ENCODE peak calls at places on chromosomes 12 and 14, in seven cellular contexts. S is heart left ventricle, M is fibroblast of lung, U is coronary artery, W is AG04450, B is brain microvascular endothelial cell, R is astrocyte. G is an unnamed sample.

GRCh38 chr12:119807380-119807779 is 69.7 kb downstream of the CIT start:
- DNase-seq in S (no peak), M (no peak), U (no peak), W (no peak), B (no peak), R (no peak), G (no peak)

GRCh38 chr14:77459072-77459723 is 1.3 kb downstream of the AHSA1 start:
- DNase-seq in S (peak; percentile 48), M (peak; percentile 81), U (no peak), W (peak; percentile 55), B (peak; percentile 85), R (peak; percentile 39), G (peak; percentile 85)

GRCh38 chr12:22396253-22396652 is 61.7 kb upstream of the ST8SIA1 start:
- DNase-seq in S (no peak), M (no peak), U (no peak), W (no peak), B (no peak), R (no peak), G (no peak)

GRCh38 chr12:122022393-122023338 is 982 bp downstream of the BCL7A start:
- DNase-seq in S (peak; percentile 37), M (no peak), U (no peak), W (no peak), B (no peak), R (no peak), G (peak; percentile 56)

GRCh38 chr14:30375280-30375892 is 183.6 kb upstream of the G2E3 start:
- DNase-seq in S (peak; percentile 27), M (peak; percentile 58), U (no peak), W (peak; percentile 10), B (peak; percentile 76), R (peak; percentile 11), G (peak; percentile 75)

GRCh38 chr12:130803707-130804106 is 35.3 kb downstream of the STX2 start:
- DNase-seq in S (no peak), M (peak; percentile 47), U (no peak), W (no peak), B (peak; percentile 29), R (peak; percentile 51), G (peak; percentile 33)

GRCh38 chr12:40146800-40147797 is 41.2 kb upstream of the SLC2A13 start:
- DNase-seq in S (no peak), M (no peak), U (peak; percentile 74), W (no peak), B (no peak), R (no peak), G (no peak)

GRCh38 chr12:107515446-107515958 is 170.1 kb upstream of the PWP1 start:
- DNase-seq in S (peak; percentile 27), M (peak; percentile 72), U (peak; percentile 80), W (peak; percentile 55), B (peak; percentile 95), R (peak; percentile 99), G (peak; percentile 86)

GRCh38 chr14:97065305-97066067 is 268.3 kb downstream of the VRK1 start:
- DNase-seq in S (no peak), M (no peak), U (no peak), W (no peak), B (no peak), R (no peak), G (no peak)

GRCh38 chr14:52175982-52176502 is 91.5 kb upstream of the PTGDR start:
- DNase-seq in S (no peak), M (no peak), U (no peak), W (no peak), B (no peak), R (no peak), G (no peak)

GRCh38 chr12:90501412-90501811 is 453.6 kb downstream of the CCER1 start:
- DNase-seq in S (no peak), M (no peak), U (no peak), W (no peak), B (no peak), R (no peak), G (no peak)

GRCh38 chr12:6819069-6820030 is 2.3 kb upstream of the GPR162 start:
- DNase-seq in S (no peak), M (no peak), U (no peak), W (no peak), B (no peak), R (no peak), G (no peak)

GRCh38 chr14:64758711-64759554 is 54.7 kb downstream of the PLEKHG3 start:
- DNase-seq in S (peak; percentile 59), M (peak; percentile 93), U (no peak), W (peak; percentile 93), B (peak; percentile 92), R (peak; percentile 96), G (peak; percentile 91)

GRCh38 chr12:104303538-104304151 is at the start of gene EID3:
- DNase-seq in S (peak; percentile 93), M (peak; percentile 75), U (peak; percentile 89), W (no peak), B (peak; percentile 77), R (peak; percentile 67), G (peak; percentile 88)

GRCh38 chr12:109291531-109292341 is 17.3 kb downstream of the FOXN4 start:
- DNase-seq in S (peak; percentile 62), M (peak; percentile 17), U (no peak), W (no peak), B (no peak), R (peak; percentile 16), G (peak; percentile 59)

GRCh38 chr12:113071427-113072112 is 15.0 kb downstream of the DTX1 start:
- DNase-seq in S (no peak), M (no peak), U (no peak), W (no peak), B (no peak), R (no peak), G (no peak)

GRCh38 chr14:55802986-55803431 is 223.0 kb downstream of the KTN1 start:
- DNase-seq in S (no peak), M (peak; percentile 25), U (no peak), W (no peak), B (no peak), R (peak; percentile 30), G (peak; percentile 51)

GRCh38 chr14:69044965-69045555 is 66.0 kb upstream of the ACTN1 start:
- DNase-seq in S (peak; percentile 59), M (peak; percentile 56), U (peak; percentile 80), W (no peak), B (no peak), R (peak; percentile 91), G (no peak)
- TF ChIP-seq CTCF in S (no peak), M (no peak), U (no peak), W (no peak), B (no peak), R (no peak), G (no peak)

DNA sequence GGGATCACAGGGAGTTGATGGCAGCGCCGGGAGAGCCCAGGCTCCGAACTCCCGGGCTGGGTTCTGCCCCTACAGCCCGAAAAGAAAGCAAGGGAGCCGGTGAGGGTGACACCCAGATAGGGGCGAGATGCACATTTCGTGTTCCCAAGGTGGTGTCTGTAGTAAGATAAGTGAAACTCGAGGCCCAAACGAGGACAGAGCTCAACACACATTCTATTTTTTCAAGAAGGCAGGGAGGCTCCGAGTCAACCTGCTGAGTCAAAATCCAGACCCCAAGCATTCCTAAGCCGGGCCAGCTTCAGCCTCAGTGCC is 24.2 kb upstream of the YY1 start:
- DNase-seq in S (no peak), M (no peak), U (no peak), W (no peak), B (no peak), R (no peak), G (no peak)
- H3K4me3 ChIP-seq in S (peak overlapping the region; percentile 77), M (peak overlapping the region; percentile 76), U (peak overlapping the region; percentile 93), W (peak overlapping the region; percentile 71), B (peak overlapping the region; percentile 72), R (peak overlapping the region; percentile 25), G (peak overlapping the region; percentile 74)

DNA sequence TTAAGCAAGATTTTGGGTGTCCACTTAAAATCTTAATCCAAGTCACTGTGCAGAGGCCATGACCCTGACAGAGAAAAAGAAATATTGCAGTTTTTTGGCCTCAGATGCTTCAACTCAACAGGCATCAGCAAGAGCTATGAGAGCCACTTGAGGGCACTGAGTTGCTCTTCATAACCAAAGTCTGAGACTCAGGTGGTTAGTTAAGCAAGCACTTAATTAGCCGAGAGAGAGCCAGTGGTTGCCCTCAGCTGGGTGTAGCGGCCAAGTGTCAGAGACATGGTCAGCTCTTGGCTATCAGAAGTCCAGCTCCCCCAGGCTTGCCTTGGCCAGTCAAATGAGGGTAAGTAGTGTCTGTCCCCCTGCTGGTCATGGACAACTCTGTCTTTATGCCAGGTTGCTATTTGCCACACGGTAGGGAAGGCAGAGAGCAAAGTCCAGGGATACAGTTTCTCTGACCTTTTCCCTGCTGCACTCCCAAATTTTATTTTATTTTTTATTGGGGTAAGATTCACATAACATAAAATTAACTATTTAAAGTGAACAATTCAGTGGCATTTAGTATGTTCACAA is 9.0 kb upstream of the KRT71 start:
- DNase-seq in S (no peak), M (no peak), U (no peak), W (no peak), B (peak; percentile 2), R (no peak), G (no peak)
- TF ChIP-seq CTCF in S (no peak), M (no peak), U (no peak), W (no peak), B (peak; percentile 68), R (peak; percentile 8), G (peak; percentile 21)

DNA sequence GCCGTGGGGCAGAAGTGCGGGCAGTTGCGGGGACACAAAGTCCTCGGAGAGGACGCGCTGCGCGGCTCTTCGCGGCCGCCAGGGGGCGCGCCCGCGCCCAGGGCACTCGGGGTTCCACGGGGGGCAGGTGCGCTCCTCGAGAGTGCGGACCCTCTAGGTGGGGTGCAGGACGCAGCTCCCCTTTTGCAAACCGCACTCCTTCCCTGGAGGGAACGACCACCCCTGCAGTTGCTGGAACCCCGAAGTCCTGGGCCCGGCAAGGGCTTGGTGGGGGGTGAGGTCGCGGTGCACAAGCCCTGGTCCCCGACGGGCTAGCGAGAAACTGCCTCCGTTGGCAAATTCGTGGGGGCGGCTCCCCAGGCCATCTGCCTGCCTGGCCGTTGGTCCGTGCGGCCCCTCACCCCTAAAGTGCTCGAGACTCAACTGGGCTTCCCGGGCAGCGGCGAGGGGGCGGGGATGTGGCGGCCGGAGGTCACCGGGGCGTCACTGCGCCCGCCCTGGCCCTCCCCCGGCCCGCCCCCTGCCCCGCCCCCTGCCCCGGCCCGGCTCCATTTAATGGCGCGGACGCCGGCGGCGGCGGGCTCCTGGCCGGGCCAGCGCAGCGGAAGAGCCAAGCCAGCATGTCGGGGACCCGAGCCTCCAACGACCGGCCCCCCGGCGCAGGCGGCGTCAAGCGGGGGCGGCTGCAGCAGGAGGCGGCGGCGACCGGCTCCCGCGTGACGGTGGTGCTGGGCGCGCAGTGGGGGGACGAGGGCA is at the start of gene ADSS1:
- DNase-seq in S (peak; percentile 83), M (peak; percentile 39), U (no peak), W (no peak), B (no peak), R (no peak), G (no peak)
- H3K4me3 ChIP-seq in S (peak within 1 kb of the TSS; percentile 73), M (peak within 1 kb of the TSS; percentile 54), U (peak within 1 kb of the TSS; percentile 75), W (peak within 1 kb of the TSS; percentile 58), B (peak within 1 kb of the TSS; percentile 45), R (peak within 1 kb of the TSS; percentile 44), G (peak within 1 kb of the TSS; percentile 44)

GRCh38 chr12:17278946-17279345 is 673.0 kb upstream of the LMO3 start:
- DNase-seq in S (no peak), M (no peak), U (no peak), W (no peak), B (no peak), R (no peak), G (no peak)
- TF ChIP-seq CTCF in S (no peak), M (no peak), U (no peak), W (no peak), B (no peak), R (no peak), G (no peak)

DNA sequence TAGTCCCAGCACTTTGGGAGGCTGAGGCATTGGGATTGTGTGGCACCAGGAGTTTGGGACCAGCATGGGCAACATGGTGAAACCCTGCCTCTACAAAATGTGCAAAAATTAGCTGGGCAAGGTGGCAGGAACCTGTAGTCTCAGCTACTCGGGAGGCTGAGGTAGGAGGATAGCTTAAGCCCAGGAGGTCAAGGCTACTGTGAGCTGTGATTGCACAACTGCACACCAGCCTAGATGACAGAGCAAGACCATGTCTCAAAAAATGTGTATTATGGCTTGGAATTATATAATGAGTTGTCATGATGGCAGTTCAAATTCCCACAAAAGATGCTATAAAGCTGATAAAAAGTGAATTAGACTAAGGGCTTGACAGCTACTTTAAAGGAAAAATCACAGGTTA is 20.6 kb upstream of the TMPRSS12 start:
- DNase-seq in S (no peak), M (no peak), U (no peak), W (no peak), B (no peak), R (no peak), G (no peak)
- H3K4me3 ChIP-seq in S (no peak overlapping the region), M (no peak overlapping the region), U (no peak overlapping the region), W (no peak overlapping the region), B (no peak overlapping the region), R (no peak overlapping the region), G (no peak overlapping the region)